ENCODE peak calls at places on chromosomes 11 and 22, in four cellular contexts. One of them, this sample, is unnamed.

GRCh38 chr11:7525424-7525823 is 11.6 kb downstream of the PPFIBP2 start:
- DNase-seq in AG04450: no peak
- DNase-seq in occipital lobe: no peak
- DNase-seq in activated naive CD4-positive, alpha-beta T cell treated with anti-CD3 and anti-CD28 coated beads, Interleukin-2, amount 50 U/mL, for 16 hours: no peak
- DNase-seq in this sample: no peak

GRCh38 chr11:66612458-66612857 is 4.0 kb upstream of the RBM14 start:
- DNase-seq in AG04450: no peak
- DNase-seq in occipital lobe: no peak
- DNase-seq in activated naive CD4-positive, alpha-beta T cell treated with anti-CD3 and anti-CD28 coated beads, Interleukin-2, amount 50 U/mL, for 16 hours: no peak
- DNase-seq in this sample: no peak

GRCh38 chr11:209275-210121 is 2.0 kb downstream of the RIC8A start:
- DNase-seq in AG04450: no peak
- DNase-seq in occipital lobe: no peak
- DNase-seq in activated naive CD4-positive, alpha-beta T cell treated with anti-CD3 and anti-CD28 coated beads, Interleukin-2, amount 50 U/mL, for 16 hours: no peak
- DNase-seq in this sample: no peak

GRCh38 chr11:16959528-16960100 is 54.6 kb downstream of the PLEKHA7 start:
- DNase-seq in AG04450: no peak
- DNase-seq in occipital lobe: no peak
- DNase-seq in activated naive CD4-positive, alpha-beta T cell treated with anti-CD3 and anti-CD28 coated beads, Interleukin-2, amount 50 U/mL, for 16 hours: no peak
- DNase-seq in this sample: no peak

GRCh38 chr11:128877726-128878125 is 10.6 kb upstream of the KCNJ1 start:
- DNase-seq in AG04450: no peak
- DNase-seq in occipital lobe: no peak
- DNase-seq in activated naive CD4-positive, alpha-beta T cell treated with anti-CD3 and anti-CD28 coated beads, Interleukin-2, amount 50 U/mL, for 16 hours: no peak
- DNase-seq in this sample: no peak

GRCh38 chr11:14041565-14041964 is 79.0 kb downstream of the SPON1 start:
- DNase-seq in AG04450: no peak
- DNase-seq in occipital lobe: no peak
- DNase-seq in activated naive CD4-positive, alpha-beta T cell treated with anti-CD3 and anti-CD28 coated beads, Interleukin-2, amount 50 U/mL, for 16 hours: no peak
- DNase-seq in this sample: no peak

GRCh38 chr22:39240841-39241631 is 3.7 kb downstream of the PDGFB start:
- DNase-seq in AG04450: no peak
- DNase-seq in occipital lobe: no peak
- DNase-seq in activated naive CD4-positive, alpha-beta T cell treated with anti-CD3 and anti-CD28 coated beads, Interleukin-2, amount 50 U/mL, for 16 hours: peak
- DNase-seq in this sample: no peak

GRCh38 chr11:97683733-97684132 is 1293.9 kb downstream of the JRKL start:
- DNase-seq in AG04450: no peak
- DNase-seq in occipital lobe: no peak
- DNase-seq in activated naive CD4-positive, alpha-beta T cell treated with anti-CD3 and anti-CD28 coated beads, Interleukin-2, amount 50 U/mL, for 16 hours: no peak
- DNase-seq in this sample: no peak

GRCh38 chr22:25404556-25404922 is 159.9 kb upstream of the GRK3 start:
- DNase-seq in AG04450: no peak
- DNase-seq in occipital lobe: no peak
- DNase-seq in activated naive CD4-positive, alpha-beta T cell treated with anti-CD3 and anti-CD28 coated beads, Interleukin-2, amount 50 U/mL, for 16 hours: no peak
- DNase-seq in this sample: no peak

GRCh38 chr11:65639623-65640482 is 2.0 kb downstream of the SIPA1 start:
- DNase-seq in AG04450: no peak
- DNase-seq in occipital lobe: no peak
- DNase-seq in activated naive CD4-positive, alpha-beta T cell treated with anti-CD3 and anti-CD28 coated beads, Interleukin-2, amount 50 U/mL, for 16 hours: no peak
- DNase-seq in this sample: peak

GRCh38 chr11:64234840-64235379 is 526 bp downstream of the VEGFB start:
- DNase-seq in AG04450: no peak
- DNase-seq in occipital lobe: no peak
- DNase-seq in activated naive CD4-positive, alpha-beta T cell treated with anti-CD3 and anti-CD28 coated beads, Interleukin-2, amount 50 U/mL, for 16 hours: peak
- DNase-seq in this sample: peak

GRCh38 chr11:76233936-76234703 is 27.8 kb upstream of the WNT11 start:
- DNase-seq in AG04450: no peak
- DNase-seq in occipital lobe: no peak
- DNase-seq in activated naive CD4-positive, alpha-beta T cell treated with anti-CD3 and anti-CD28 coated beads, Interleukin-2, amount 50 U/mL, for 16 hours: no peak
- DNase-seq in this sample: no peak

GRCh38 chr11:111435046-111435698 is 56.1 kb upstream of the POU2AF1 start:
- DNase-seq in AG04450: no peak
- DNase-seq in occipital lobe: no peak
- DNase-seq in activated naive CD4-positive, alpha-beta T cell treated with anti-CD3 and anti-CD28 coated beads, Interleukin-2, amount 50 U/mL, for 16 hours: no peak
- DNase-seq in this sample: no peak

GRCh38 chr11:96051820-96052219 is 127.9 kb upstream of the MTMR2 start:
- DNase-seq in AG04450: no peak
- DNase-seq in occipital lobe: no peak
- DNase-seq in activated naive CD4-positive, alpha-beta T cell treated with anti-CD3 and anti-CD28 coated beads, Interleukin-2, amount 50 U/mL, for 16 hours: no peak
- DNase-seq in this sample: no peak

GRCh38 chr11:6127881-6128280 is 20.4 kb downstream of the OR56B4 start:
- DNase-seq in AG04450: no peak
- DNase-seq in occipital lobe: no peak
- DNase-seq in activated naive CD4-positive, alpha-beta T cell treated with anti-CD3 and anti-CD28 coated beads, Interleukin-2, amount 50 U/mL, for 16 hours: no peak
- DNase-seq in this sample: no peak

GRCh38 chr11:83078269-83078668 is 6.6 kb upstream of the RAB30 start:
- DNase-seq in AG04450: no peak
- DNase-seq in occipital lobe: no peak
- DNase-seq in activated naive CD4-positive, alpha-beta T cell treated with anti-CD3 and anti-CD28 coated beads, Interleukin-2, amount 50 U/mL, for 16 hours: no peak
- DNase-seq in this sample: no peak

GRCh38 chr11:65210748-65211147 is 29.0 kb downstream of the CAPN1 start:
- DNase-seq in AG04450: no peak
- DNase-seq in occipital lobe: no peak
- DNase-seq in activated naive CD4-positive, alpha-beta T cell treated with anti-CD3 and anti-CD28 coated beads, Interleukin-2, amount 50 U/mL, for 16 hours: no peak
- DNase-seq in this sample: no peak

GRCh38 chr11:113189909-113190667 is 124.3 kb upstream of the TTC12 start:
- DNase-seq in AG04450: no peak
- DNase-seq in occipital lobe: no peak
- DNase-seq in activated naive CD4-positive, alpha-beta T cell treated with anti-CD3 and anti-CD28 coated beads, Interleukin-2, amount 50 U/mL, for 16 hours: no peak
- DNase-seq in this sample: no peak

GRCh38 chr22:35455529-35455928 is 55.6 kb downstream of the MCM5 start:
- DNase-seq in AG04450: no peak
- DNase-seq in occipital lobe: no peak
- DNase-seq in activated naive CD4-positive, alpha-beta T cell treated with anti-CD3 and anti-CD28 coated beads, Interleukin-2, amount 50 U/mL, for 16 hours: no peak
- DNase-seq in this sample: no peak

GRCh38 chr11:66600219-66600923 is 7.4 kb downstream of the CCS start:
- DNase-seq in AG04450: no peak
- DNase-seq in occipital lobe: no peak
- DNase-seq in activated naive CD4-positive, alpha-beta T cell treated with anti-CD3 and anti-CD28 coated beads, Interleukin-2, amount 50 U/mL, for 16 hours: no peak
- DNase-seq in this sample: no peak

This sample was measured in natural killer cell.